ENCODE peak calls at places on chromosomes 3 and 15, in five cellular contexts. G, W, M, K and X are unnamed samples. For H3K4me1, the result is how much of the 10 kb centered on the place peaks cover.

GRCh38 chr15:52682776-52683175 is 3.6 kb upstream of the ATOSA start:
- DNase-seq in W (no peak), M (no peak), G (no peak), K (no peak), X (no peak)

GRCh38 chr15:25848769-25849430 is 14.2 kb downstream of the ATP10A start:
- DNase-seq in G (no peak), K (no peak), W (no peak), M (no peak), X (no peak)

GRCh38 chr3:68876112-68876713 is 56.1 kb downstream of the TAFA4 start:
- DNase-seq in M (peak), K (no peak), W (peak), G (peak), X (no peak)

GRCh38 chr3:52973806-52974205 is 72.1 kb downstream of the SFMBT1 start:
- DNase-seq in M (no peak), G (no peak), K (no peak), W (no peak), X (no peak)

GRCh38 chr15:33675246-33675645 is 293.1 kb upstream of the CHRM5 start:
- DNase-seq in M (no peak), G (no peak), K (no peak), W (peak), X (no peak)

GRCh38 chr3:195821403-195822130 is 9.8 kb upstream of the MUC4 start:
- DNase-seq in W (no peak), G (no peak), M (no peak), K (no peak), X (no peak)

GRCh38 chr3:51721062-51721745 is 14.3 kb downstream of the GRM2 start:
- DNase-seq in M (no peak), W (no peak), G (no peak), K (no peak), X (no peak)

GRCh38 chr3:183576487-183577107 is 21.1 kb upstream of the KLHL6 start:
- DNase-seq in K (no peak), M (no peak), G (peak), W (peak), X (no peak)

GRCh38 chr3:10919636-10920035 is 72.9 kb upstream of the SLC6A1 start:
- DNase-seq in M (no peak), K (no peak), G (peak), W (no peak), X (no peak)

GRCh38 chr3:71846189-71846588 is 61.2 kb upstream of the PROK2 start:
- DNase-seq in M (no peak), G (no peak), W (no peak), K (no peak), X (no peak)

GRCh38 chr15:61410656-61411055 is 181.6 kb upstream of the RORA start:
- DNase-seq in M (no peak), K (no peak), G (no peak), W (no peak), X (no peak)

GRCh38 chr3:44506961-44507360 is 29.5 kb upstream of the ZNF445 start:
- DNase-seq in K (no peak), W (no peak), M (no peak), G (no peak), X (no peak)

GRCh38 chr3:140319801-140320200 is 358.1 kb upstream of the TRIM42 start:
- DNase-seq in W (no peak), K (no peak), G (no peak), M (no peak), X (no peak)

GRCh38 chr3:37621771-37622170 is 239.9 kb upstream of the CTDSPL start:
- DNase-seq in M (no peak), G (no peak), K (no peak), W (no peak), X (no peak)

GRCh38 chr3:194632211-194632982 is 822 bp downstream of the TMEM44 start:
- DNase-seq in M (peak), G (peak), W (peak), K (peak), X (no peak)

GRCh38 chr3:31567036-31567435 is 34.3 kb downstream of the STT3B start:
- DNase-seq in W (no peak), M (peak), G (no peak), K (no peak), X (no peak)

GRCh38 chr3:31561891-31562290 is 29.2 kb downstream of the STT3B start:
- DNase-seq in K (no peak), W (no peak), G (no peak), M (no peak), X (no peak)

GRCh38 chr3:31565288-31565687 is 32.6 kb downstream of the STT3B start:
- DNase-seq in M (no peak), G (no peak), W (no peak), K (no peak), X (no peak)

GRCh38 chr3:31559872-31560534 is 27.3 kb downstream of the STT3B start:
- DNase-seq in K (no peak), G (no peak), M (no peak), W (no peak), X (no peak)

DNA sequence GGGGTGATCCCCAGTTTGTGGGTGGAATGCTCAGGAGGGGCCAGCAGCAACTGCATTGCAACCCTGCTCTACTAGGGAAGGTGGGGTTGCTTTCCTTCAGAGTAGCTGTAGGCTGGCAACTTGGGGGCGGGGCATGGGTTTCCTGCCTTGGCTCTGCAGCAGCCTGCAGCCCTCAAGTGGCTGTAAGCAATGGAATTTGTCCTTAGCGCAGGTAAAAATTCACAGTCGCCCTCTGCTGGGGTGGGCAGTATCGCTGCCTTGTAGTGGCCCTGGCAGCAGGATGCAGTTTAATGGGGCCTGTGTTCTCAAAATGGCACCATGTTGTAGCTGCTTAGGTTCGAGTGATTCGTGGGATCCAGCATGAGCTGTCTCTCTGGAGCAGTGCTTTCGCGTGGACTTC is 29.8 kb downstream of the STT3B start:
- DNase-seq in K (peak), W (no peak), G (no peak), M (peak), X (no peak)
- H3K4me1 ChIP-seq in K (half or more), W (under half), G (under half), M (under half), X (under half)

DNA sequence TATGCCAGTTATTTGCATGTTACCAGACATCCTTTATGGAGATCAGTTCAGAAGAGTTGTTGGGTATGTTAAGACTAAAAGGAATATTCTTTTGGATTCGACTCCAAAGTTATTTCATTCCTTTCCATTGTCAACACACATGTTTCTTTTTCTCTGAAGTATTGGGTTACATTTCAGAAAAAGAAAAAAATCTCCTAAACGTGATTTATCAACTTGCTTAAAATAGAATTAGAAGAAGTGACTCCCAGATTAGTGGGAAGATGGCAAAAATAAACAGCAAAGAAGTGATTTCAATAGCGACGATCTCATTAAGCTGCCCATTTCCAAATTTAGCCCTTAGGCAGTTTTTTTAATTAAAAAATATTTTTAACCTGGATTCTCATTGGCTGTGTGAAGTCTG is 85.4 kb downstream of the TIGIT start:
- DNase-seq in G (no peak), W (no peak), M (no peak), K (no peak), X (no peak)
- H3K4me1 ChIP-seq in G (under half), W (under half), M (under half), K (half or more), X (under half)

DNA sequence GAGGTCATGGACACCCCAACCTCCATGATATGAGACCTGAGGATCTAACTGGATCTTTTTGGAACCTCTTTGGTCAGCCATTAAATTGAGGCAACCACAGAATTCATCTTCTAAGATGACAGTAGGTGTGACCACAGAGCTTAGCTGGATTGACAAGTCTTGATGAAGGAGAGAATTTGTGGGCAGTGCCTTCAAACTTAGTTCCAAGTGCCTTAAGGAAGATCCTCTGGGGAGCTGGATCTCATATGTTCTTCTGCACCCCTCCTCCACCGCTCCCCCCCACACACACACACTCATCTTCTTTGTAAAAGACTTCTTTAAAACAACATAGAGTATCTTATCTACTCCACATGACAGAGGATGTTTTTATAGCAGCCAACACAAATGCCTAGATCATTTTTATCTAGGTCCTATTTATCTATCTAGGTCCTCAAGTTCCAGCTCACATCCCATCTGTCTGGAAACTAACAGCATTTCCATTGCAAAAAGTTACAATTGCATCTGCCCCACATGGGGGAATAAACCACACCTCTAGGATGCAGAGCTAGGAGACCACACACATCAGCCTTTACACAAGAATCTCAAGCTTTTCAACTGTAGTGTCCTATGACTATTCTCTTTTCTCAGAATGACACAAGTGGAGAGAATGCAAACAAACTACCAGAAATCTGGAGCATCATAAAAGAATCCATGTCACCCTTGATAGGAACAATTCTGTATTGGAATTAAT is 37.4 kb downstream of the WWTR1 start:
- DNase-seq in W (no peak), G (no peak), M (no peak), K (no peak), X (no peak)
- H3K4me1 ChIP-seq in W (under half), G (under half), M (under half), K (half or more), X (under half)

DNA sequence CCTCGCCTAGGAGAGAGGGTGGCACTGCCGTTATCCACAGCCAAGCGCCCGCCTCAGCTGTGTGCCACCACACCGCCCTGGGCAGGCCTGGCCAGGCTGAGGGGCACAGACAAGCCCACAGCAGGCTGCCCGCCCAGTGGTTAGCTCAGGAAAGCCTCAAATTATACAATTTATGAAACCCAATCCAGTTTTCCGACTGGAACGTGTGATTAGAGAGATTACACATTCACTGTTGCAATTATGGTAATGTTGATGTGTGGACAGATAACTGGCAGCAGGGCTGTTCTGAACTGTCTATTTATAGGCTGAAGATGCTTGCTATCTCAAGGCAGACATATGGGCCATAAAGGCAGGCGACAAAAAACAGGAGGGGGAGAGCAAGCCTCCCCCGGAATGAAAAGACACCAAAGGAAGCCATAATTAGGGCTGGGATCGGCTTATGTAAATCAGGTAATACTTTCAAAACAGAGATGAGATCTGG is 102.8 kb upstream of the TLE3 start:
- DNase-seq in M (no peak), G (no peak), K (no peak), W (no peak), X (no peak)
- H3K4me1 ChIP-seq in M (under half), G (under half), K (under half), W (under half), X (under half)

DNA sequence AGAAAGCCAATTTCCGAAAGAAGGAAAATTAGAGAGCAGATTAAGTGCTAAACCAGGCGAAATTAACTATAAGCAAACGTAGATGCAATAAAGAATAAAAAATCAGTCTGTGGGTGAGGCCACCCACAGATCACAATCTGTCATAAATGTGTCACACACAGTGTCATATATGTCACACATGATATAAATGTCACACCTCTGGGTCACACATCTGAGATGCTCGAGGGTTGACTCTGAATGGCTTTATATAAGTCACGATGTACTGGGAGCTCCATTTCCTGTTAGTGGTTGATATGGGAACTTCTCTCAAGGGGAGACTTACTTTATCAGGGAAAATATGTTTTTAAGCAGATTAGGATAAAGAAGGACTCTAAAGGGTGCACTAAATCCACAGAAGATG is 84.0 kb upstream of the MEF2A start:
- DNase-seq in M (no peak), G (no peak), W (no peak), K (no peak), X (no peak)
- H3K4me1 ChIP-seq in M (under half), G (under half), W (under half), K (under half), X (under half)

DNA sequence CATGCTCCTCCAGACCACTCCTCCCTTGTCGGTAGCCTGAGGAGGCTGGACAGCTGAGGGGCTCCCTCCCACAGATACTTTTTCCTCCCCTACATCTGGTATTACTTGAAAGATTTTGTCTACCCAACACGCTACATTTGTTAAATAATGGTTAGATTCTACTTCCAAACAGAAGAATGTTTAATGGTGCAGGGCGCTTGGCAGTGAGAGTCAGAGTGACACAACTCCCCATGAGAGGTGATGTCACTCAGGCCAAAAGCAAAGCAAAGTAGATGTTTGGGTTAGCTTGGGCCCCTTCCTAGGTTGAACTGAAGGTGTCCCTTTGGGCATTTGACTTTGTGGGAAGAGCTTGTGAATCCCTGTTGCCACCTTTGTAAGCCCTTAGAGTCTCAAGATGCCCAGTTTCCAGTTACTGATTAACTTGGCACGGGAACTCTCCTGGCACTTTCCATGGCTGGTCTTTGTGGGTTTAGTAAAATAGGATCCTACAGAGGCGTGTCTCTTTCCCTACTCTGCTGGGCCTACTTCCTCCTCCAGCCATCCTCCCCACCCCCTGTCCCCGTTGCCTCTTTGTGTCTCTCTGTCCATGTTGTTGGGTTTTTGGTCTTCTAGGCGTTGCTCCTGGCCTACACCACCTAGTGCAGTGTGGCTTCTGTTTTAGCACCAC is 5.6 kb downstream of the LIMD1 start:
- DNase-seq in G (no peak), M (no peak), K (no peak), W (no peak), X (no peak)
- H3K4me1 ChIP-seq in G (under half), M (under half), K (half or more), W (under half), X (under half)

DNA sequence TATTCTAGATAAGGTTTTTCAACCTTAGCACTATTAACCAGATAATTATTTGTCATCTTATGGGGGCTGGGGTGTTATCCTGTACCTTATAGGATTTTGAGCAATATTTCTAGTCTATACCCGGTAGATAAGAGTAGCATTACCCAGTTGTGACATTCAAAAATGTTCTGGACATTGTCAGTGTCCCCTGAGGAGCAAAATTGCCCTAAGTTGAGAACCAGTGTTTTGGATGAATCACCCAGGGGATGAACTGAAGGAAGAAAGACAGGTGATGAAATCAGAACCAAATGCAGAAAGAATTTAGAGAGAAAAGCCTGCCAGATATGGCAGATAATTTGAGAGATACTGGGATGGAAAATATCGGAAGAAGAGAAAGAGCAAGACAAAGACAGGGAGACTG is 58.2 kb downstream of the KCNH8 start:
- DNase-seq in W (no peak), K (no peak), M (no peak), G (no peak), X (no peak)
- H3K4me1 ChIP-seq in W (under half), K (under half), M (under half), G (under half), X (under half)

GRCh38 chr15:77510066-77511044 is 89.7 kb downstream of the HMG20A start:
- DNase-seq in W (peak), K (no peak), G (no peak), M (no peak), X (no peak)
- H3K4me1 ChIP-seq in W (under half), K (half or more), G (under half), M (under half), X (under half)